ENCODE peak calls at places on chromosomes 2 and 18, in eight cellular contexts. T, H, M, N, X, Z, G and U are unnamed samples. For H3K9me3 and H3K4me1, the result is how much of the 10 kb centered on the place peaks cover.

GRCh38 chr2:73107211-73107926 is 5.4 kb downstream of the RAB11FIP5 start:
- DNase-seq in M (peak), Z (no peak), N (no peak), H (peak), X (no peak), G (peak), T (no peak), U (no peak)

GRCh38 chr2:177268901-177269300 is 4.4 kb upstream of the NFE2L2 start:
- DNase-seq in X (no peak), Z (no peak), M (no peak), G (no peak), N (no peak), H (no peak), T (no peak), U (no peak)

GRCh38 chr2:111705711-111706323 is 178.2 kb downstream of the ANAPC1 start:
- DNase-seq in T (peak), M (no peak), Z (peak), N (peak), H (peak), X (peak), G (peak), U (no peak)

GRCh38 chr2:75710220-75710576 is 517 bp downstream of the GCFC2 start:
- DNase-seq in X (no peak), Z (no peak), N (no peak), H (no peak), T (no peak), M (no peak), G (no peak), U (no peak)

GRCh38 chr2:120389036-120389391 is 43.1 kb downstream of the INHBB start:
- DNase-seq in X (peak), T (no peak), G (no peak), N (no peak), H (peak), Z (no peak), M (no peak), U (peak)

GRCh38 chr2:97963880-97964279 is 31.9 kb downstream of the TMEM131 start:
- DNase-seq in X (no peak), N (no peak), G (no peak), T (peak), M (no peak), Z (no peak), H (no peak), U (no peak)

GRCh38 chr2:85504434-85505261 is 34.3 kb upstream of the MAT2A start:
- DNase-seq in Z (peak), N (peak), M (peak), X (no peak), T (peak), G (peak), H (peak), U (no peak)

GRCh38 chr2:10382313-10383061 is 65.6 kb downstream of the ODC1 start:
- DNase-seq in X (peak), N (peak), G (no peak), Z (no peak), M (peak), T (no peak), H (no peak), U (no peak)

GRCh38 chr2:69986691-69987090 is 25.3 kb upstream of the ASPRV1 start:
- DNase-seq in Z (no peak), N (no peak), G (no peak), X (no peak), T (no peak), H (no peak), M (no peak), U (no peak)

GRCh38 chr2:207869784-207870778 is 100.4 kb upstream of the FZD5 start:
- DNase-seq in N (peak), G (no peak), X (no peak), M (no peak), Z (peak), T (peak), H (peak), U (no peak)

GRCh38 chr2:241702155-241702404 is 241 bp downstream of the ING5 start:
- DNase-seq in H (no peak), T (peak), M (no peak), Z (peak), G (no peak), N (no peak), X (no peak), U (no peak)

GRCh38 chr18:58044370-58045264 is 591 bp downstream of the NEDD4L start:
- DNase-seq in G (no peak), X (peak), H (peak), M (peak), Z (peak), T (peak), N (peak), U (peak)

GRCh38 chr18:4547126-4547525 is 92.0 kb upstream of the DLGAP1 start:
- DNase-seq in X (no peak), M (no peak), G (no peak), T (no peak), H (no peak), Z (no peak), N (no peak), U (no peak)

GRCh38 chr18:4544131-4544530 is 89.0 kb upstream of the DLGAP1 start:
- DNase-seq in M (no peak), G (no peak), T (no peak), N (no peak), X (no peak), H (no peak), Z (no peak), U (no peak)

GRCh38 chr18:4541588-4541987 is 86.5 kb upstream of the DLGAP1 start:
- DNase-seq in Z (no peak), T (no peak), G (no peak), N (no peak), H (no peak), M (no peak), X (no peak), U (no peak)
- H3K9me3 ChIP-seq in Z (under half), T (under half), G (under half), N (under half), H (under half), M (under half), X (under half), U (under half)

GRCh38 chr2:206442854-206443734 is at the start of gene ADAM23:
- DNase-seq in T (peak), Z (peak), H (no peak), G (peak), M (no peak), X (peak), N (peak), U (no peak)
- TF ChIP-seq CTCF in T (peak), Z (no peak), H (no peak), G (no peak), M (no peak), X (peak), N (peak), U (no peak)

GRCh38 chr2:115183144-115183543 is 740.7 kb downstream of the DPP10 start:
- DNase-seq in G (no peak), T (no peak), M (no peak), H (no peak), X (peak), Z (no peak), N (no peak), U (no peak)
- H3K4me1 ChIP-seq in G (under half), T (under half), M (under half), H (under half), X (under half), Z (under half), N (under half), U (under half)

GRCh38 chr18:56097561-56098095 is 509.6 kb upstream of the TCF4 start:
- DNase-seq in M (no peak), N (no peak), Z (no peak), H (no peak), G (no peak), X (no peak), T (no peak), U (no peak)

DNA sequence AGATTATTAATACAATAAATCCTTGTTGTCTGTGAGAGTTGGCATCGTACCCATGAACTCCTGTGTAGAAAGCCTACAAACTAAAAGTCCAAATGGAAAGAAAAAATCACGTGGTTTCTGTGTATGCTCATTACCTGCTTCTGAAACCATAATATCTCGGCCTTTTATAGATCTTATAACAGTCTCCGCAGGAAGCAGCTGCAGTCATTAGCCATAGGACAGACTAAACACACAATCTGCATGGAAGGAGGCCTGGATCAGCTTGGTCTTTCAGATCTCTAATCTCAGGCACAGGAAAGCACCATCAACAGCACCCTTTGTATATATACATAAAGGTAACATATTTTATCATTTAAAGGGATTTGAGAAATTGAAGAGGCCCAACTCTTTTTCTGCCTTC is 508.9 kb upstream of the TCF4 start:
- DNase-seq in M (no peak), H (no peak), Z (no peak), N (no peak), X (no peak), T (no peak), G (no peak), U (no peak)
- H3K9me3 ChIP-seq in M (under half), H (under half), Z (under half), N (under half), X (under half), T (under half), G (under half), U (under half)

DNA sequence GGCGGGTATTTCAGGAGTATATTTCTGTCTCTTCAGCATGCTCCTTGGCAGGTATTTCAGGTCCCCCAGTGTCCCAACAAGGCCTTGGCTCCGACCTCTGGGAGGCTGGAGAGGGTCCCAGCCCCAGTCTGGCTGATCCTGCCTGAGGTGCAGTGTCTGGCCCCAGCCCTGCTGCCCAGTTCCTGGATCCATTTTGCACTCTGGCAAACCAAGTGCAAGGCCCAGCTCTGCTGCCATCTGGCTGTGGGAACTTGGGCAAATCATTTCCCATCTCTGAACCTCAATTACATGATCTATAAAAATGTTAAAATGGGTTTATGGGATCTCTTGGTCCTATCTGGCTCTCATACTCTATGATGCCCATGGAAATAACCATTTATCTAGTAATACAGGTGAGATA is 63.6 kb downstream of the ZBTB7C start:
- DNase-seq in N (no peak), G (no peak), M (no peak), Z (peak), T (peak), H (no peak), X (no peak), U (peak)
- TF ChIP-seq CTCF in N (peak), G (peak), M (no peak), Z (peak), T (peak), H (peak), X (peak), U (no peak)

GRCh38 chr2:16023663-16024360 is 83.5 kb downstream of the MYCN start:
- DNase-seq in Z (no peak), N (no peak), X (no peak), G (no peak), M (no peak), H (no peak), T (no peak), U (no peak)
- H3K4me1 ChIP-seq in Z (under half), N (under half), X (under half), G (under half), M (under half), H (under half), T (under half), U (under half)

GRCh38 chr2:164515746-164516145 is 105.5 kb downstream of the GRB14 start:
- DNase-seq in G (no peak), T (no peak), X (no peak), N (no peak), Z (no peak), H (no peak), M (no peak), U (no peak)
- H3K9me3 ChIP-seq in G (under half), T (under half), X (under half), N (under half), Z (under half), H (under half), M (under half), U (under half)